ENCODE peak calls at places on chromosomes 5 and 9, in four cellular contexts. One of them, this sample, is unnamed.

GRCh38 chr5:96431376-96432244 is 1.4 kb downstream of the PCSK1 start:
- DNase-seq in Right ventricle myocardium superior: no peak
- DNase-seq in RPMI8226: no peak
- DNase-seq in cardiac fibroblast: peak
- DNase-seq in this sample: no peak

GRCh38 chr9:125650271-125650737 is 56.7 kb downstream of the MAPKAP1 start:
- DNase-seq in Right ventricle myocardium superior: no peak
- DNase-seq in RPMI8226: peak
- DNase-seq in cardiac fibroblast: peak
- DNase-seq in this sample: no peak

GRCh38 chr5:77272206-77272605 is 61.7 kb downstream of the PDE8B start:
- DNase-seq in cardiac fibroblast: no peak
- DNase-seq in RPMI8226: no peak
- DNase-seq in Right ventricle myocardium superior: no peak
- DNase-seq in this sample: no peak

GRCh38 chr5:36240779-36241635 is 718 bp downstream of the NADK2 start:
- DNase-seq in cardiac fibroblast: peak
- DNase-seq in Right ventricle myocardium superior: peak
- DNase-seq in RPMI8226: peak
- DNase-seq in this sample: no peak

GRCh38 chr5:163104496-163104895 is 332.9 kb upstream of the CCNG1 start:
- DNase-seq in Right ventricle myocardium superior: no peak
- DNase-seq in cardiac fibroblast: no peak
- DNase-seq in RPMI8226: no peak
- DNase-seq in this sample: no peak

GRCh38 chr5:150632305-150633160 is 7.9 kb upstream of the SYNPO start:
- DNase-seq in RPMI8226: no peak
- DNase-seq in cardiac fibroblast: peak
- DNase-seq in Right ventricle myocardium superior: no peak
- DNase-seq in this sample: no peak

GRCh38 chr9:104911029-104911607 is 16.8 kb downstream of the ABCA1 start:
- DNase-seq in RPMI8226: no peak
- DNase-seq in cardiac fibroblast: peak
- DNase-seq in Right ventricle myocardium superior: no peak
- DNase-seq in this sample: no peak

GRCh38 chr9:92971121-92971520 is 23.8 kb downstream of the FGD3 start:
- DNase-seq in Right ventricle myocardium superior: no peak
- DNase-seq in cardiac fibroblast: no peak
- DNase-seq in RPMI8226: no peak
- DNase-seq in this sample: no peak

GRCh38 chr9:98453589-98454311 is 198.3 kb upstream of the TBC1D2 start:
- DNase-seq in cardiac fibroblast: peak
- DNase-seq in RPMI8226: no peak
- DNase-seq in Right ventricle myocardium superior: no peak
- DNase-seq in this sample: no peak

GRCh38 chr5:81802020-81802419 is 51.1 kb upstream of the SSBP2 start:
- DNase-seq in Right ventricle myocardium superior: no peak
- DNase-seq in cardiac fibroblast: no peak
- DNase-seq in RPMI8226: no peak
- DNase-seq in this sample: no peak

GRCh38 chr9:107711528-107711927 is 222.0 kb upstream of the KLF4 start:
- DNase-seq in RPMI8226: no peak
- DNase-seq in cardiac fibroblast: peak
- DNase-seq in Right ventricle myocardium superior: no peak
- DNase-seq in this sample: no peak

GRCh38 chr5:142215915-142216681 is 107.5 kb downstream of the NDFIP1 start:
- DNase-seq in RPMI8226: no peak
- DNase-seq in Right ventricle myocardium superior: peak
- DNase-seq in cardiac fibroblast: peak
- DNase-seq in this sample: no peak

GRCh38 chr5:125492977-125493376 is 746.5 kb upstream of the ZNF608 start:
- DNase-seq in Right ventricle myocardium superior: no peak
- DNase-seq in RPMI8226: no peak
- DNase-seq in cardiac fibroblast: no peak
- DNase-seq in this sample: no peak

GRCh38 chr5:138096363-138096762 is 12.5 kb downstream of the WNT8A start:
- DNase-seq in cardiac fibroblast: no peak
- DNase-seq in Right ventricle myocardium superior: no peak
- DNase-seq in RPMI8226: no peak
- DNase-seq in this sample: no peak

GRCh38 chr5:44952376-44952775 is 143.6 kb downstream of the MRPS30 start:
- DNase-seq in Right ventricle myocardium superior: no peak
- DNase-seq in cardiac fibroblast: peak
- DNase-seq in RPMI8226: peak
- DNase-seq in this sample: no peak

GRCh38 chr9:127634021-127634420 is 21.9 kb downstream of the STXBP1 start:
- DNase-seq in Right ventricle myocardium superior: no peak
- DNase-seq in cardiac fibroblast: no peak
- DNase-seq in RPMI8226: no peak
- DNase-seq in this sample: no peak

GRCh38 chr9:18463991-18464390 is 10.0 kb upstream of the ADAMTSL1 start:
- DNase-seq in RPMI8226: no peak
- DNase-seq in cardiac fibroblast: peak
- DNase-seq in Right ventricle myocardium superior: no peak
- DNase-seq in this sample: no peak

GRCh38 chr5:5585751-5586341 is 163.4 kb downstream of the ICE1 start:
- DNase-seq in cardiac fibroblast: no peak
- DNase-seq in RPMI8226: no peak
- DNase-seq in Right ventricle myocardium superior: no peak
- DNase-seq in this sample: no peak

GRCh38 chr9:88604836-88605499 is 70.0 kb downstream of the NXNL2 start:
- DNase-seq in RPMI8226: no peak
- DNase-seq in cardiac fibroblast: no peak
- DNase-seq in Right ventricle myocardium superior: no peak
- DNase-seq in this sample: no peak

GRCh38 chr5:3996871-3997410 is 401.3 kb downstream of the IRX1 start:
- DNase-seq in RPMI8226: no peak
- DNase-seq in cardiac fibroblast: no peak
- DNase-seq in Right ventricle myocardium superior: no peak
- DNase-seq in this sample: no peak

GRCh38 chr5:32342656-32343055 is 29.9 kb upstream of the MTMR12 start:
- DNase-seq in Right ventricle myocardium superior: no peak
- DNase-seq in RPMI8226: no peak
- DNase-seq in cardiac fibroblast: no peak
- DNase-seq in this sample: no peak